ENCODE peak calls at places on chromosomes 11 and 22, in four cellular contexts. G is MM.1S, T is neural progenitor cell, K is astrocyte. N is an unnamed sample. For H3K4me1, the result is how much of the 10 kb centered on the place peaks cover.

GRCh38 chr11:61187505-61188130 is 15.7 kb upstream of the PGA3 start:
- DNase-seq in G (peak), T (peak), K (peak), N (peak)

GRCh38 chr11:34758262-34758661 is 137.4 kb downstream of the EHF start:
- DNase-seq in G (no peak), T (no peak), K (no peak), N (no peak)

GRCh38 chr11:109037856-109038780 is 373.2 kb downstream of the DDX10 start:
- DNase-seq in G (no peak), T (peak), K (peak), N (peak)

GRCh38 chr11:58301576-58301975 is 33.5 kb upstream of the OR10W1 start:
- DNase-seq in G (no peak), T (no peak), K (peak), N (peak)

GRCh38 chr11:47946682-47947575 is 33.4 kb upstream of the PTPRJ start:
- DNase-seq in G (no peak), T (no peak), K (peak), N (peak)

GRCh38 chr11:106988151-106988806 is 30.0 kb downstream of the GUCY1A2 start:
- DNase-seq in G (no peak), T (no peak), K (peak), N (peak)

GRCh38 chr11:75667268-75667830 is 1.5 kb downstream of the MAP6 start:
- DNase-seq in G (no peak), T (peak), K (no peak), N (peak)

GRCh38 chr11:477042-477715 is 27.1 kb downstream of the PTDSS2 start:
- DNase-seq in G (no peak), T (no peak), K (no peak), N (no peak)

GRCh38 chr11:14095882-14096281 is 133.4 kb downstream of the SPON1 start:
- DNase-seq in G (no peak), T (no peak), K (no peak), N (peak)

GRCh38 chr22:29080061-29080975 is 7.5 kb downstream of the KREMEN1 start:
- DNase-seq in G (no peak), T (no peak), K (no peak), N (peak)

GRCh38 chr22:38755155-38755910 is 465 bp downstream of the SUN2 start:
- DNase-seq in G (peak), T (peak), K (peak), N (peak)

DNA sequence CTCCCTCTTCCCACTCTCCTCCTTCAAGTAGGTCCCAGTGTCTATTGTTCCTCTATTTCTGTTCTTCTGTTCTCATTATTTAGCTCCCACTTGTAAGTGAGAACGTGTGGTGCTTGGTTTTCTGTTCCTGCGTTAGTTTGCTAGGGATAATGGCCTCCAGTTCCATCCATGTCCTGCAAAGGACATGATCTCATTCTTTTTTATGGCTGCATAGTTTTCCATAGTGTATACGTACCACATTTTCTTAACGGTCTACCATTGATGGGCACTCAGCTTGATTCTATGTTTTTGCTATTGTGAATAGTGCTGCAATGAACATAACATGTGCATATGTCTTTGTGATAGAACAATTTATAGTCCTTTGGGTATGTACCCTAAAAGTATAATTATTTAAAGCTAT is 26.2 kb downstream of the C2CD3 start:
- DNase-seq in G (no peak), T (no peak), K (no peak), N (no peak)
- TF ChIP-seq EZH2 in G (no peak), T (no peak), K (no peak), N (no peak)

GRCh38 chr11:112730591-112730990 is 230.6 kb upstream of the NCAM1 start:
- DNase-seq in G (no peak), T (no peak), K (no peak), N (no peak)

GRCh38 chr11:112728288-112728687 is 232.9 kb upstream of the NCAM1 start:
- DNase-seq in G (no peak), T (no peak), K (no peak), N (no peak)

GRCh38 chr11:112727341-112727841 is 233.8 kb upstream of the NCAM1 start:
- DNase-seq in G (no peak), T (no peak), K (no peak), N (no peak)

GRCh38 chr11:112731538-112731937 is 229.7 kb upstream of the NCAM1 start:
- DNase-seq in G (no peak), T (no peak), K (no peak), N (no peak)

DNA sequence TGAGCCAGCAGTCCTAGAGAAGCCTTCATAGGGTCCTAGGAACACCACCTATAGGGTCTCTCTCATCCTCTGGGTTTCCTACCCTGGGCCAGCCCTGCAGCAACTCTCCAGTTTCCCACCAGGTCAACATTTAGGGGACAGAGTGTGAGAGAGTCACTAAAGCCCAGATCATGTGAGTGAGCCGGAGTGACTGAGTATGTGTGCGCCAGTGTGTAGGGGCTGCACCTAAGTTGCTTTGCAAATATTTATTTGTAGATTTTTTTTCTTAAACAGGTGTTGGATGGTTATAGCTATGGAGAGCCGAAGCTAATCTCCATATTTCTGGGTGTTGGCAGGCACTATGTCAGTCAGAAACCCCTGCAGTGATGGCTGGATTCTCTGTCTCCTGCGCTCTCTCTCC is 232.5 kb upstream of the NCAM1 start:
- DNase-seq in G (no peak), T (no peak), K (no peak), N (no peak)
- H3K9ac ChIP-seq in G (no peak), T (no peak), K (no peak), N (no peak)

GRCh38 chr22:31286360-31287255 is 5.7 kb downstream of the PIK3IP1 start:
- DNase-seq in G (peak), T (no peak), K (no peak), N (no peak)

GRCh38 chr22:31289335-31289734 is 3.0 kb downstream of the PIK3IP1 start:
- DNase-seq in G (no peak), T (no peak), K (no peak), N (no peak)

GRCh38 chr22:31290494-31291402 is 1.5 kb downstream of the PIK3IP1 start:
- DNase-seq in G (peak), T (peak), K (peak), N (peak)

GRCh38 chr22:31287818-31288495 is 4.3 kb downstream of the PIK3IP1 start:
- DNase-seq in G (no peak), T (no peak), K (no peak), N (no peak)

DNA sequence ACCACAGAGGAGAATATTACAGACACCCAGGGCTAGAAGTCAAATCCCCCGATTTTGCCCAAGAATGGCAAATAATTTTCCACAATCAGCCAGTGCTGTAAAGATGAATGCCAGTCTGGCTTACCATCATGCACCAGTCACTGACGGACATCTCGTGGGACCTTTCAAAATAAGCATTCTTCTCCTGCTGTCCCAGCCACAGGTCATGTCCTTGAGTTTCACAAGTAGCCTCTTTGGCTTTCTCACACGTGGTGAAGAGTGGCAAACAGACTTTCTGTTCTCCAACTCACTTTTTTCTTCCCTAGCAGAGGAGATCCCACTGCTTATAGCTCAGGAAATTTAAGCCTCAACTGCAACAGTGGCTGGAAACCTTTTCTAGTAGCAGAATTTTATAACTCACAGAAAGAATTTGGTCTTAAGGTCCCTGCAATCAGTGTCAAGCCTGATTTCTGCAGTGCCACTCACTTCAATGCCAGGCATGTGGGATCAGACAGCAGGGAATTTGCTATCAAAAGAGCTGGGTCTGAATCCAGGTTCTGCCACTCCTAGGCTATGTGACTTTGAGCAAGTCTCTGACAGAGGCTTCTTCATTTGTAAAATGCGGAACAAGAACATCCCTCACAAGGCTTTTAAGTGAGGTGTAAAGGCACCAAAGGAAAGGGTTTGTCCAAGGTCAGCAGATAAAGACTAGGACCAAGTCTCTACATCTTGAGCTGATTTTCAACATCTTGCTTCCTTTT is 3.6 kb downstream of the PIK3IP1 start:
- DNase-seq in G (no peak), T (no peak), K (no peak), N (no peak)
- H3K4me1 ChIP-seq in G (half or more), T (under half), K (under half), N (under half)

GRCh38 chr22:49670610-49671330 is 156.9 kb downstream of the BRD1 start:
- DNase-seq in G (no peak), T (peak), K (no peak), N (no peak)

GRCh38 chr22:49674479-49674830 is 153.2 kb downstream of the BRD1 start:
- DNase-seq in G (no peak), T (no peak), K (no peak), N (no peak)

GRCh38 chr22:49673048-49673447 is 154.6 kb downstream of the BRD1 start:
- DNase-seq in G (no peak), T (no peak), K (no peak), N (no peak)

GRCh38 chr22:49672013-49672516 is 155.6 kb downstream of the BRD1 start:
- DNase-seq in G (no peak), T (no peak), K (no peak), N (no peak)

DNA sequence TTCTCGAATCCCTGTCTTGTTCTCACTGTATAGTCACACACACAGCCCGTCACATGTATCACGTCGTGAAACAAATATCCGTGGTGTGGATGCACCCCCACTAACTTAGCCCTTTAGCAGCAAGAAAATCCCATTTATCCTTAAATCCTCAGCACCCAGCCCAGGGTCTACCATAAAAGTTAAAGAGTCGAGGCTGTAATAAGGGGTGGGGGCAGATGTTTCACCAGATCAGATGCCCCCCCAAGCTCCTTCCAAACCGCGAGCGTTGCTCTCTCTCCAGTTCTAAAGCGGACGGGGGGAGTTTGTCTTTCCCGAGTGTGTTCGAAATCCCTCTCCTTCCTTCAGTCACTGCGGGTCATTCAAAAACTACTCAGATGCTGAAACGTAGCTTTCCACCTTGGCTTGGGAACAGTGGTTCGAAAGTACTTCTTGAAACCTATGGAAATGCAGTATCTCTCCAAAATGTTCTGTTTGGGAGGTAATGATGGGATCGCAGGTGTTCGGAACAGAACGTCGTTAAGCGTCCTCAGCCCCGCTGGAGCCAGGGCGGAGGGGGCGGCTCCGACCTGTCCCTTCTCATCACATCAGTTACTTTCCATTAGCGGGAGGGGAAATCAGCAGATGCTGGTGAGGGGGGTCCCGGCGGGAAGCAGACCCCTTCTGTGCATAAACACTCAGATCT is 156.2 kb downstream of the BRD1 start:
- DNase-seq in G (no peak), T (peak), K (no peak), N (no peak)
- TF ChIP-seq EZH2 in G (no peak), T (peak), K (no peak), N (peak)

DNA sequence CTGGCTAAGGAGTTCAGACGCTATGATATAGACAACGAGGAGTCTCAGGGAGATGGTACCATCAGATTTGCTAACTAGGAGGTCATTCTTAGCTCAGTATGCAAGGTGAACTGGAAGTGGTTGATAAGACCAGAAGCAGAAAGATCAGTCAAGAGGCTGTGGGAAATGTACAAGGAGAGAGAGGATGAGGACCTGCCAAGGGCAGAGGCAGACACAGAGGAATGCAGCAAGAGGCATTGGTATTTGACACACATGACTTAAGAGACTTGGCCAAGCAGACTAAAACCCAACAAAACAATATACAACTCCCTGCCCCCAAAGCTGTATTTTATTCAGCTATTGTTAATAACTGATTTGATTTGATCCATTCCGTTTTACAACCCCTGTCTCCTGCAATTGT is 237.5 kb downstream of the NXPE2 start:
- DNase-seq in G (no peak), T (no peak), K (no peak), N (no peak)
- H3K9ac ChIP-seq in G (no peak), T (no peak), K (no peak), N (no peak)

DNA sequence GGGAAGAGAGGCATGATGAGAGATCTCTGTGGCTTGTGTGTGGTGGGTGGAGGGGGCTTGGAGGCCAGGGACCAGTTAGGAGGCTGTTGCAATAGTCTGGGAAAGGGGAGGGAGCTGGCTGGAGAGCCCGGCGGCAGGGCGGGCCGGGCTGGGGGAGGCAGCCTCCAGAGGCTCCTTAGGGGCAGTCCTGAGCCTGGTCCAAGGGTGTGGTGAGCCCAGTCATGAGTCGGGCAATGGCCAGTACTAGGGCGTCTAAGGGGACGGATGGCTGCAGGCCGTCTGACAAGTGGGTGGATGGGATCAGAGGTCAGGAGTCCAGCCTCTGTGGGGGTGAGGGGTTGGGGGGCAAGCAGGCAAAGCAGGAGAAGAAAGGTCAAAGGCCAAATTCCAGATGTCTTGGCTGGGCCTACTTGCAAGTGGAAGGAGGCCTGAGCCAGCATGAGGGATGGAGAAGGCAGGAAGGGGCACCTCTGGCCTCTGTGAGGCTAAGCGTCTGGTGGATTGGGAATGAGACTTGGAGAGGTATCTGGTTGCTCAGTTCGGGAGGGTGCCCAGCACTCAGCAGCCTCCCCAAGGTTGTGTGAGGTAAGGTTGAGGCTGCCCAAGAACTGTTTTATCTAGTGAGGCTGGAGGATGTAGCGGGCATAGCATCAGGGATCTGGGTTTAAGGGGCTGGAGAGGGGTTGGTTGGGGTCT is 6.0 kb upstream of the CD248 start:
- DNase-seq in G (no peak), T (no peak), K (no peak), N (peak)
- H3K4me1 ChIP-seq in G (under half), T (under half), K (under half), N (half or more)

DNA sequence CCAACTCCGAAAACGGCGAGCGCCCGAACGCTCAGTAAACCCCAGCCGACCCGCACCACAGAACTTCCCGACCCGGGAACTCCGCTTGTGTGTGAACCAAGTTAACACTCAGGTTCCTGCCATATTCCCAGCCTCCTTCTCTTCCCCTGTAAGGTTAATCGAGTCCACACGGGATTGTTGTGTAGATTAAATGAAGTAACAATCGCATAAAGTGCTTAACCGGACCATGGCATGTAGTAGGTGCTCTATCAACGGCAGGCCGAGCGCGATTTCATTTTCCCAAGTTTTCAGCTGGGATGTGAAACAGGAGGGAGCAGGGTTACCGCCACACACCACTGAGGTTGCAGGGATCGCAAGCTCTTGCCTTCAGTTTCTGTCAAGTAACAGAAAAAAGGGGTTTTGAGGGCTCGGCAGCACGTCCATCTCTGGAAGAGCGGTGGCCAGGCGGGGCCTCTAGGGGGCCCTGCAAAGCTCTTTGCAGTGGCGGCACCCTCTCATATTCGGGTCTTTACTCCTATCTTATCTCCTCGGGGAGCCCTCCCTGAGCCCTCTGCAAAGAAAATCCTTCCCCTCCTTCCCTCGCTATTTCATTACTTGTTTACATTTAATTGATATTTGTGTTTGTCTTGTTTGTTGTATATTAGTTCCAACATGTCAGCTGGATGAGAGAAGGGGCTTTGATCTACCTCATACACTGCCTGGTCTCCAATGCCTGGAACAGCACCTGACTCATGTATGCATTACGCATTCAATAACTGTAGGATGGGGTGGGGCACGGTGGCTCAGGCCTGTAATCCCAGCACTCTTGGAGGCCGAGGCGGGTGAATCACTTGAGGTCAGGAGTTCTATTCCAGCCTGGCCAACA is 792 bp upstream of the PLEKHA7 start:
- DNase-seq in G (peak), T (peak), K (peak), N (peak)
- TF ChIP-seq EZH2 in G (no peak), T (no peak), K (peak), N (peak)